ENCODE peak calls at places on chromosomes 4 and X, in ten cellular contexts. T is tibial nerve, I is A549, K is GM12878, E is stomach, O is ovary, C is upper lobe of left lung, Q is suprapubic skin, Z is sigmoid colon, J is SK-N-SH. V is an unnamed sample.
A peak's percentile ranks its signal among the peaks of the same experiment; 100 is the strongest.

GRCh38 chr4:113810906-113811305 is 49.4 kb upstream of the CAMK2D start:
- DNase-seq in T (no peak), I (no peak), J (no peak), Z (no peak), C (no peak), K (no peak), Q (no peak), E (no peak), O (no peak), V (no peak)

GRCh38 chr4:74098628-74098995 is 383 bp downstream of the CXCL2 start:
- DNase-seq in E (no peak), K (no peak), J (no peak), T (no peak), Z (peak; percentile 68), C (no peak), I (no peak), O (peak; percentile 12), Q (peak; percentile 70), V (peak; percentile 23)

GRCh38 chr4:115688961-115689360 is 575.5 kb upstream of the NDST4 start:
- DNase-seq in E (no peak), J (no peak), K (no peak), Q (no peak), C (no peak), Z (no peak), O (no peak), T (no peak), I (no peak), V (no peak)

GRCh38 chr4:168632246-168632832 is 135.5 kb downstream of the PALLD start:
- DNase-seq in Z (no peak), J (no peak), C (no peak), T (no peak), E (no peak), K (no peak), Q (no peak), O (no peak), I (no peak), V (no peak)

GRCh38 chrX:12013220-12013619 is 125.1 kb upstream of the FRMPD4 start:
- DNase-seq in T (no peak), I (no peak), J (no peak), C (no peak), E (no peak), O (no peak), Q (no peak), K (no peak), Z (no peak), V (no peak)

GRCh38 chr4:140237616-140238352 is 83.8 kb upstream of the MAML3 start:
- DNase-seq in T (peak; percentile 64), I (no peak), Q (peak; percentile 85), J (peak; percentile 88), C (peak; percentile 74), E (peak; percentile 70), K (no peak), Z (peak; percentile 92), O (peak; percentile 76), V (peak; percentile 71)

GRCh38 chrX:53223955-53224859 is 800 bp downstream of the KDM5C start:
- DNase-seq in I (peak; percentile 35), T (no peak), E (no peak), K (no peak), J (peak; percentile 58), O (no peak), Q (peak; percentile 73), Z (no peak), C (no peak), V (peak; percentile 22)

GRCh38 chrX:53072418-53073114 is 9.6 kb upstream of the TSPYL2 start:
- DNase-seq in O (no peak), C (no peak), T (no peak), Z (no peak), Q (peak; percentile 44), K (no peak), E (no peak), J (no peak), I (no peak), V (no peak)

GRCh38 chr4:18366762-18367358 is 345.3 kb upstream of the LCORL start:
- DNase-seq in E (no peak), K (peak; percentile 7), Z (no peak), Q (no peak), O (no peak), J (peak; percentile 5), I (no peak), C (no peak), T (no peak), V (no peak)

GRCh38 chrX:74579597-74580209 is 34.7 kb downstream of the RLIM start:
- DNase-seq in J (no peak), Z (no peak), C (no peak), K (no peak), Q (no peak), T (no peak), I (no peak), E (no peak), O (no peak), V (no peak)
- TF ChIP-seq EP300 in J (no peak), Z (no peak), C (no peak), K (no peak), Q (no peak), T (no peak), I (no peak), E (no peak), O (no peak), V (no peak)

DNA sequence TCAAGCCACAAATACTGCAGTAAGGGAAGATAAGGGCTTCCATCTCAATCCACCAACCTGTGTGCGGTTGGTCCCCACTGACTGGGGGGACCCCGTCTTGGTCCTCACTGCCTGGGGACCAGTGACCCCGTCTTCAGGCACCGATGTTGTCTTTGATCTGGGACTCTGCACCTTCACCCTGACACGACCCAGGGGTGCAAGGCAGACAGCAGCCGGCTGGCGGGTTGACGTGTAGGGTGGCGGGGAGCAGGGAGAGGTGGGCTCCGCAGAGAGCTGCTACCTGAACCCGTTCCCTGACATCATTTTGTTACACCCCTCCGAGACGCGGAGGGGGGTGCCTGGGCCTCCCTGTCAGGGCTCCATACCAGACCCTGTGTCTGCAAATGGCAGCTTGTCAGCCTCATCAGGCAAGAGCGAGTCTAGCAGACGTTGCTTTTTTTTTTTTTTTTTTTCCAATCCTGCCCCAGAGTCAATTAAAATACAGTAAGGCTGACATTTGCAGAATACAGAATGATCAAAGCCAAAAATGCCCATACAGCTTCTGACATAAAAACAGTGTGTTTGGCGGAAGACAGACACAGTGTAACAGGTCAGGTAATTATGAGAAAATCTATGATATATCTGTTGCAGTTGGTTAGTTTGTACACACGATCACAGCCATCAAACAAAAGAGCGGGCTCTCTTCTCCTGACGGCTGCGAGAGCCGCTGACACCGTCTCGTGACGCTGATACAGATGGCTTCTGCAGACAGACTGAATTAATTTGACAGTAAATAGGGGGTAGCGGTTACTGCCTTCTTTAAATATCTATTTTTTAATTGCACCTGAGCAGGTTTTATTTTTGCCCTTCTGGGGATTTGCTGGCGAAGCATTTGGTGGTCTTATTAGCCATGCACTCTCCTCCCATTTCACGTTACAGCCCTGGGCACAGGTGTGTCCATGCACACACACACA is 118.6 kb downstream of the CRLF2 start:
- DNase-seq in J (no peak), T (no peak), O (no peak), I (no peak), K (no peak), Q (no peak), E (no peak), Z (peak; percentile 52), C (no peak), V (no peak)
- TF ChIP-seq EP300 in J (no peak), T (no peak), O (no peak), I (no peak), K (no peak), Q (no peak), E (no peak), Z (no peak), C (no peak), V (no peak)

GRCh38 chr4:41619161-41619560 is 81.2 kb downstream of the LIMCH1 start:
- DNase-seq in O (no peak), I (no peak), Z (no peak), Q (no peak), C (no peak), T (no peak), K (no peak), E (no peak), J (no peak), V (no peak)

GRCh38 chr4:41624765-41625164 is 86.8 kb downstream of the LIMCH1 start:
- DNase-seq in I (no peak), E (no peak), T (no peak), Q (no peak), K (no peak), C (no peak), J (no peak), Z (no peak), O (no peak), V (no peak)

GRCh38 chr4:41625531-41625930 is 87.6 kb downstream of the LIMCH1 start:
- DNase-seq in T (no peak), O (no peak), J (no peak), K (no peak), Q (no peak), E (no peak), Z (no peak), I (no peak), C (no peak), V (no peak)

GRCh38 chr4:41622816-41623215 is 84.9 kb downstream of the LIMCH1 start:
- DNase-seq in C (no peak), I (no peak), K (no peak), T (no peak), Q (no peak), Z (no peak), O (no peak), E (no peak), J (no peak), V (no peak)

DNA sequence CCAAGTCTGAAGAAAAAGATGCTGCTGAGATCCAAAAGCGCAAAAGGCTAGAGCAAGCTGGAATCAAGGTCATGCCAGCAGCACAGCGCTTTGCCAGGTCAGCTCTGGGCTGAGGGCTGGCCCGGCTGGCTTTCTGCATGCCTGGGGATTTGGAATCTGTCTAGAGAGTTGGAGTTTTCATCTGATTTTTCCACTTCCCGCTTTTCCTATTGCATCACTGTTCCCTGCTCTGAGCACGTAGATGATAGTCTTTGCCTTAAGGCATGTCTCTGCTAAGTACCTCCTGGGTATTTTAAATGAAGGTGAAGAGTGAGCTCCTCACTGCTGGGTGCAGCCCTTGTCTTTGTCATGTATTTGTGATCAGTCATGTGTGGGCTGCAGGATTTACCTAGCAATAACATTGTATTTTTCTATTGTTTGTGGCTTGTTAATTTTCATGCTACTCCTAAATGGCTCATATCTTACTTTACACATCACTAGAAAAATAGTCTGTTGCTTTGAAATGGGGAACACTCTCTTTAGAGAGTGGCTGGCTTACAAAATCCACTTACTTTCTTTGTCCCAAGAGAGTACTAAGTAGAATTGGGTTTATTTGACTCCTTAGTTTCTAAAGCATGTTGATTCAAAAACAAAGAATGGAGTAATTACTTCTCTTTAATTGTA is 82.8 kb downstream of the LIMCH1 start:
- DNase-seq in I (no peak), K (no peak), Q (no peak), O (no peak), T (no peak), Z (no peak), J (peak; percentile 45), C (no peak), E (no peak), V (no peak)
- TF ChIP-seq EP300 in I (no peak), K (no peak), Q (no peak), O (no peak), T (no peak), Z (no peak), J (no peak), C (no peak), E (no peak), V (no peak)

DNA sequence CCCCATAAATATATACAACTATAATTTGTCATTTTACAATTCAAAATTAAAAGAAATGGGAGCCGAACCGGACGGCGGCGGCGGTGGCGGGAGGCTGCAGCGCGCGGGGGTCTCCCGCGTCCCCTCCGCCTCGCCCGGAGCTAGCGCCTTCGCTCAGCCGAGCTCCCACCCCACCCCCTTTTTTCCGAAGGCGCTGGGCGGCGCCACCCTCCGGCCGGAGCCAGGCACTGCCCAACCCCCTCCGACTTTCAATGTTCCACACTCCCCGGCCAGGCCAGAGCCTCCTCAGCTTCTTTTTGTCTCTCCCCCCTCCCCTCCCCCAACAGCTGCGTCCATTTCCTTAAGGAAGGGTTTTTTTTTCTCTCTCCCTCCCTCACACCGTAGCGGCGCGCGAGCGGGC is 214.1 kb upstream of the GEMIN8 start:
- DNase-seq in Q (peak; percentile 44), K (no peak), O (no peak), T (no peak), Z (no peak), J (peak; percentile 10), I (no peak), C (no peak), E (no peak), V (no peak)
- TF ChIP-seq EP300 in Q (no peak), K (no peak), O (no peak), T (no peak), Z (no peak), J (no peak), I (no peak), C (no peak), E (no peak), V (no peak)